ENCODE peak calls at places on chromosomes 6 and 20, in seven cellular contexts. O is neuronal stem cell, C is IMR-90, U is mesendoderm, I is mesenchymal stem cell, Y is trophoblast cell, S is H1. Z is an unnamed sample.

GRCh38 chr20:52812231-52812847 is 159.8 kb upstream of the TSHZ2 start:
- DNase-seq in I (no peak), S (no peak), C (no peak), O (no peak), Y (no peak), U (peak; percentile 23), Z (no peak)

GRCh38 chr6:124389127-124389526 is 573.1 kb upstream of the RNF217 start:
- DNase-seq in S (no peak), I (no peak), C (no peak), Y (no peak), O (no peak), U (peak; percentile 22), Z (no peak)

GRCh38 chr20:42754713-42755112 is 435.0 kb downstream of the PTPRT start:
- DNase-seq in U (no peak), S (no peak), I (no peak), Y (no peak), O (no peak), C (no peak), Z (no peak)

GRCh38 chr6:16836186-16836981 is 75.1 kb upstream of the ATXN1 start:
- DNase-seq in O (peak; percentile 49), Y (no peak), S (no peak), U (no peak), I (peak; percentile 59), C (peak; percentile 26), Z (no peak)

GRCh38 chr6:170294813-170295518 is 4.1 kb upstream of the DLL1 start:
- DNase-seq in O (no peak), S (no peak), I (no peak), Y (no peak), C (no peak), U (no peak), Z (no peak)

GRCh38 chr6:98885330-98885729 is 51.0 kb downstream of the POU3F2 start:
- DNase-seq in S (no peak), C (no peak), Y (no peak), O (no peak), I (no peak), U (no peak), Z (no peak)

GRCh38 chr20:4022386-4023350 is 7.3 kb upstream of the RNF24 start:
- DNase-seq in C (no peak), U (peak; percentile 89), I (no peak), Y (no peak), O (no peak), S (no peak), Z (peak; percentile 71)

GRCh38 chr6:166253277-166254229 is 54.6 kb downstream of the PRR18 start:
- DNase-seq in S (no peak), I (peak; percentile 15), C (no peak), O (peak; percentile 35), Y (no peak), U (peak; percentile 60), Z (peak; percentile 46)

GRCh38 chr6:30507849-30508843 is 18.8 kb downstream of the HLA-E start:
- DNase-seq in O (no peak), Y (no peak), S (no peak), C (no peak), I (no peak), U (no peak), Z (no peak)

GRCh38 chr6:108295676-108296075 is 822 bp downstream of the AFG1L start:
- DNase-seq in S (no peak), O (no peak), Y (no peak), I (no peak), U (no peak), C (no peak), Z (no peak)

GRCh38 chr20:50116368-50116999 is 3.5 kb upstream of the UBE2V1 start:
- DNase-seq in S (no peak), I (no peak), O (no peak), C (no peak), U (no peak), Y (no peak), Z (no peak)

GRCh38 chr6:105302617-105303128 is 100.2 kb downstream of the PREP start:
- DNase-seq in I (no peak), C (no peak), U (peak; percentile 3), S (no peak), Y (no peak), O (no peak), Z (peak; percentile 39)

GRCh38 chr20:44068311-44068710 is 118.7 kb downstream of the JPH2 start:
- DNase-seq in C (no peak), I (no peak), O (no peak), S (no peak), Y (no peak), U (no peak), Z (no peak)

GRCh38 chr20:3471397-3472021 is 691 bp downstream of the ATRN start:
- DNase-seq in I (peak; percentile 2), C (no peak), S (no peak), O (no peak), U (no peak), Y (no peak), Z (no peak)

GRCh38 chr6:32462609-32463008 is 22.9 kb downstream of the HLA-DRA start:
- DNase-seq in I (no peak), U (no peak), S (no peak), Y (no peak), C (no peak), O (no peak), Z (no peak)

GRCh38 chr6:147053311-147053921 is 150.8 kb upstream of the STXBP5 start:
- DNase-seq in C (no peak), S (peak; percentile 34), I (peak; percentile 9), U (peak; percentile 54), Y (no peak), O (no peak), Z (peak; percentile 50)

GRCh38 chr6:167893416-167893815 is 66.7 kb downstream of the AFDN start:
- DNase-seq in C (peak; percentile 52), O (no peak), I (peak; percentile 29), S (peak; percentile 23), U (peak; percentile 84), Y (no peak), Z (peak; percentile 42)

GRCh38 chr20:13105864-13106457 is 97.2 kb downstream of the SPTLC3 start:
- DNase-seq in O (no peak), U (peak; percentile 29), S (no peak), C (peak; percentile 38), Y (no peak), I (peak; percentile 43), Z (no peak)

GRCh38 chr6:119331676-119332286 is 17.8 kb downstream of the MAN1A1 start:
- DNase-seq in O (no peak), I (no peak), U (no peak), S (no peak), C (no peak), Y (no peak), Z (no peak)

GRCh38 chr6:33080127-33081089 is 4.6 kb downstream of the HLA-DPB1 start:
- DNase-seq in I (peak; percentile 63), C (peak; percentile 48), U (peak; percentile 92), Y (no peak), O (peak; percentile 65), S (peak; percentile 64), Z (peak; percentile 93)

GRCh38 chr6:169271158-169271936 is 17.7 kb upstream of the THBS2 start:
- DNase-seq in C (no peak), Y (no peak), O (no peak), U (peak; percentile 40), I (no peak), S (no peak), Z (peak; percentile 54)

GRCh38 chr6:105460860-105461259 is 58.0 kb upstream of the PREP start:
- DNase-seq in U (no peak), C (no peak), S (no peak), Y (no peak), I (no peak), O (no peak), Z (no peak)

GRCh38 chr20:20083796-20084195 is 31.5 kb downstream of the CFAP61 start:
- DNase-seq in O (peak; percentile 21), C (peak; percentile 20), U (peak; percentile 54), I (peak; percentile 43), S (no peak), Y (no peak), Z (no peak)

GRCh38 chr20:31948008-31948407 is 3.8 kb downstream of the PDRG1 start:
- DNase-seq in S (no peak), C (no peak), U (peak; percentile 26), Y (no peak), I (no peak), O (no peak), Z (no peak)

GRCh38 chr6:44012078-44012493 is 115.2 kb downstream of the MRPL14 start:
- DNase-seq in U (no peak), C (peak; percentile 99), I (peak; percentile 99), O (no peak), S (no peak), Y (no peak), Z (no peak)

DNA sequence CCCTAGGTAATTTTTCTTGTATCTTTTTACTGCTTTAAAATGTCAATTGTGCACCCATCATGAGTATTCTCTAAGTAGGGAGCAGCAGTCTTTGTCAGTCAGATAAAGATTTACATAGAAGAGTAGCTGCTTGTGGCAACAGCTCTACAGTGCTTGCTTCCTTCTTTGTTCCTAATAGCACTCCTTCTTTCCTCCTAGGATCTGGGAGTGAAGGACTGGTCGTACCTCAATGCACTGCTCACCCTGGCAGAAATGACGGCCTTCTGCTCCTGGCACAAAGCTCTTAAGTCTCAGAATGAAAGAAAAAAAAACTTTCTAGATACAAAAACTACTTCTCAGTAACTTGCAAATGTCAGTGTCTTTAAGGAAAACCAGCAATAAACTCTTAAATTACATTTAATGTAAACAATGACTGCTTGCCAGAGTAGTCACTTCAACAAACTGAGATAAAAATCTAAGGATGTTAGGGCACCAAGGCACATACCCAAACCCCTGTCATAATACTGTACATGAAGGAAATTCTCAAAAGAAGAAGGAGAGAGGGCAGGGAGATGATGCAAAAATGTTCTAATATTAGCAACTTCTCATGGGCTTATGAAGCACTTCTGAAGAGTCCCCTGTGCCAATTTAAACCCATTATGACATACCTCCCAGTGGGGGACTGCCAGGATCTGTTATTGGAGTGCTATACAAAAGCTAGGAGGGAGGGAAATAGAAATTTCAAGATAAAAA is 34.0 kb downstream of the NCOA6 start:
- DNase-seq in S (no peak), I (peak; percentile 84), Y (no peak), U (no peak), C (peak; percentile 67), O (no peak), Z (no peak)
- H2AK5ac ChIP-seq in S (no peak overlapping the region), I (no peak overlapping the region), Y (no peak overlapping the region), U (no peak overlapping the region), C (peak overlapping the region; percentile 18), O (no peak overlapping the region), Z (no peak overlapping the region)

GRCh38 chr6:42022755-42023384 is 27.5 kb upstream of the TAF8 start:
- DNase-seq in I (no peak), U (no peak), Y (no peak), C (no peak), S (no peak), O (no peak), Z (no peak)
- H3K9ac ChIP-seq in I (no peak overlapping the region), U (no peak overlapping the region), Y (no peak overlapping the region), C (no peak overlapping the region), S (no peak overlapping the region), O (peak overlapping the region; percentile 39), Z (no peak overlapping the region)

DNA sequence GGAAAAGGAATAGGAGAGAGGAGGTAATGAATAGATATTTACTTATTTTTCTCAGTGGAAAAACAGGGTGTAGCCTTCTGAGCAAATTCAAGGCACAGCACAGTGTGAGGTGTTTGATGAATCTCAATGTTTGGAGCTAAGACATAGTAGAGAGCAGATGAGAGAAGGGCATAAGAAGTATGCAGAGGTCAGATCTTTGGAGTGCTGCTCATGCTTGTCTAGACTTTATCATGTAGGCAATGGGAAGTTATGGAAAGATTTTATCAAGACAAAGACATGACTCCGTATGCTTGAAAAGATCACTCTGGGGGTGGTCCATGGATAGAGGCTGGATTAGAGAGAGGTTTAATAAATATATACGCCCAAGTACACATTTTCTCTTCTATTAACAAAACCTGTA is 217.0 kb upstream of the CNR1 start:
- DNase-seq in Y (peak; percentile 9), O (no peak), U (no peak), I (no peak), S (no peak), C (no peak), Z (no peak)
- H2AK5ac ChIP-seq in Y (no peak overlapping the region), O (no peak overlapping the region), U (no peak overlapping the region), I (no peak overlapping the region), S (no peak overlapping the region), C (no peak overlapping the region), Z (no peak overlapping the region)

GRCh38 chr6:37174196-37174514 is 4.2 kb downstream of the PIM1 start:
- DNase-seq in I (no peak), C (no peak), Y (no peak), S (no peak), U (no peak), O (no peak), Z (no peak)
- H3K9ac ChIP-seq in I (peak overlapping the region; percentile 90), C (no peak overlapping the region), Y (no peak overlapping the region), S (no peak overlapping the region), U (no peak overlapping the region), O (no peak overlapping the region), Z (no peak overlapping the region)

Z was measured in H9.